ENCODE peak calls at places on chromosomes 7 and 10, in six cellular contexts. U is PC-9, J is heart left ventricle, O is OCI-LY7, S is HCT116, M is neural progenitor cell. V is an unnamed sample.

GRCh38 chr10:13115832-13116793 is 16.1 kb downstream of the OPTN start:
- DNase-seq in U (no peak), J (no peak), O (no peak), S (no peak), M (no peak), V (no peak)

GRCh38 chr10:96667401-96667800 is 52.9 kb downstream of the PIK3AP1 start:
- DNase-seq in U (no peak), J (no peak), O (no peak), S (no peak), M (no peak), V (no peak)

GRCh38 chr7:130874071-130874915 is 140.3 kb upstream of the KLF14 start:
- DNase-seq in U (no peak), J (no peak), O (no peak), S (no peak), M (no peak), V (no peak)

GRCh38 chr7:130935564-130936157 is 201.7 kb upstream of the KLF14 start:
- DNase-seq in U (no peak), J (no peak), O (no peak), S (no peak), M (no peak), V (no peak)

GRCh38 chr7:150961510-150962284 is 16.4 kb downstream of the KCNH2 start:
- DNase-seq in U (no peak), J (no peak), O (no peak), S (no peak), M (no peak), V (no peak)

GRCh38 chr7:120733143-120733542 is 124.8 kb downstream of the TSPAN12 start:
- DNase-seq in U (no peak), J (no peak), O (no peak), S (peak), M (no peak), V (no peak)

GRCh38 chr7:55074008-55074499 is 55.2 kb downstream of the EGFR start:
- DNase-seq in U (peak), J (no peak), O (peak), S (peak), M (no peak), V (no peak)

GRCh38 chr7:140506788-140507464 is 27.6 kb upstream of the MKRN1 start:
- DNase-seq in U (peak), J (peak), O (no peak), S (no peak), M (peak), V (peak)

GRCh38 chr7:121753965-121754364 is 119.0 kb upstream of the PTPRZ1 start:
- DNase-seq in U (peak), J (no peak), O (no peak), S (no peak), M (no peak), V (no peak)

GRCh38 chr10:31958849-31959248 is 30.2 kb upstream of the ARHGAP12 start:
- DNase-seq in U (no peak), J (no peak), O (no peak), S (no peak), M (no peak), V (no peak)

GRCh38 chr7:105296491-105296890 is 92.2 kb downstream of the SRPK2 start:
- DNase-seq in U (no peak), J (no peak), O (no peak), S (no peak), M (no peak), V (no peak)

GRCh38 chr10:79242620-79243152 is 104.6 kb upstream of the PPIF start:
- DNase-seq in U (peak), J (peak), O (peak), S (no peak), M (peak), V (peak)

GRCh38 chr10:124206616-124207015 is 113.2 kb upstream of the CHST15 start:
- DNase-seq in U (no peak), J (no peak), O (no peak), S (no peak), M (no peak), V (no peak)

GRCh38 chr10:106795619-106796018 is 368.9 kb downstream of the SORCS1 start:
- DNase-seq in U (no peak), J (peak), O (no peak), S (no peak), M (peak), V (peak)

GRCh38 chr7:27235387-27236052 is 7.1 kb upstream of the EVX1 start:
- DNase-seq in U (peak), J (no peak), O (no peak), S (peak), M (peak), V (peak)

GRCh38 chr10:7409732-7410168 is 1.1 kb downstream of the SFMBT2 start:
- DNase-seq in U (no peak), J (no peak), O (no peak), S (no peak), M (peak), V (no peak)

GRCh38 chr10:132467464-132468149 is 70.0 kb upstream of the INPP5A start:
- DNase-seq in U (no peak), J (no peak), O (no peak), S (no peak), M (no peak), V (no peak)

GRCh38 chr10:5811387-5811821 is 1.8 kb downstream of the GDI2 start:
- DNase-seq in U (no peak), J (no peak), O (peak), S (no peak), M (peak), V (peak)

GRCh38 chr7:52309631-52310030 is 725.8 kb upstream of the POM121L12 start:
- DNase-seq in U (no peak), J (no peak), O (no peak), S (no peak), M (no peak), V (no peak)

GRCh38 chr10:133311570-133311969 is 2.9 kb downstream of the ZNF511 start:
- DNase-seq in U (no peak), J (no peak), O (no peak), S (no peak), M (no peak), V (no peak)

GRCh38 chr7:28076421-28077163 is 104.0 kb downstream of the JAZF1 start:
- DNase-seq in U (no peak), J (no peak), O (no peak), S (no peak), M (no peak), V (no peak)

GRCh38 chr10:133405272-133405671 is 11.3 kb downstream of the MTG1 start:
- DNase-seq in U (no peak), J (no peak), O (no peak), S (no peak), M (no peak), V (no peak)

GRCh38 chr10:77554996-77555397 is 82.6 kb downstream of the KCNMA1 start:
- DNase-seq in U (no peak), J (peak), O (no peak), S (no peak), M (no peak), V (no peak)

GRCh38 chr10:62084434-62084833 is 182.9 kb downstream of the ARID5B start:
- DNase-seq in U (no peak), J (no peak), O (no peak), S (no peak), M (no peak), V (no peak)

GRCh38 chr7:129752760-129753159 is 141.2 kb downstream of the NRF1 start:
- DNase-seq in U (no peak), J (no peak), O (no peak), S (no peak), M (no peak), V (no peak)

GRCh38 chr7:94974436-94974835 is 67.0 kb downstream of the PPP1R9A start:
- DNase-seq in U (no peak), J (no peak), O (no peak), S (no peak), M (no peak), V (no peak)

GRCh38 chr7:27129729-27130539 is 623 bp downstream of the HOXA4 start:
- DNase-seq in U (no peak), J (no peak), O (no peak), S (no peak), M (peak), V (no peak)

GRCh38 chr10:118013078-118013568 is 33.6 kb downstream of the RAB11FIP2 start:
- DNase-seq in U (no peak), J (no peak), O (no peak), S (no peak), M (peak), V (no peak)

GRCh38 chr7:149878523-149878921 is 4.8 kb downstream of the ATP6V0E2 start:
- DNase-seq in U (no peak), J (no peak), O (no peak), S (no peak), M (no peak), V (no peak)

GRCh38 chr7:152342796-152343195 is 93.0 kb downstream of the KMT2C start:
- DNase-seq in U (no peak), J (no peak), O (peak), S (no peak), M (no peak), V (no peak)

GRCh38 chr7:6147627-6148026 is 116.5 kb downstream of the ANKRD61 start:
- DNase-seq in U (no peak), J (no peak), O (no peak), S (no peak), M (no peak), V (no peak)

GRCh38 chr7:157564518-157565177 is 227.8 kb downstream of the DNAJB6 start:
- DNase-seq in U (no peak), J (no peak), O (no peak), S (peak), M (no peak), V (no peak)

GRCh38 chr7:77674878-77675277 is 21.4 kb upstream of the RSBN1L start:
- DNase-seq in U (peak), J (no peak), O (no peak), S (peak), M (no peak), V (no peak)

GRCh38 chr10:44402465-44403205 is 17.7 kb upstream of the CXCL12 start:
- DNase-seq in U (no peak), J (no peak), O (no peak), S (no peak), M (no peak), V (no peak)

GRCh38 chr7:135790371-135790977 is 41.9 kb upstream of the FAM180A start:
- DNase-seq in U (no peak), J (no peak), O (no peak), S (no peak), M (no peak), V (no peak)

GRCh38 chr10:51389415-51390342 is 309.7 kb downstream of the CSTF2T start:
- DNase-seq in U (peak), J (peak), O (peak), S (peak), M (peak), V (peak)

GRCh38 chr10:52883996-52884871 is 111.7 kb upstream of the MBL2 start:
- DNase-seq in U (peak), J (peak), O (peak), S (peak), M (peak), V (peak)

GRCh38 chr10:80171248-80171660 is 34.1 kb downstream of the ANXA11 start:
- DNase-seq in U (peak), J (no peak), O (no peak), S (no peak), M (no peak), V (no peak)

GRCh38 chr10:71821909-71822763 is 28.9 kb downstream of the PSAP start:
- DNase-seq in U (no peak), J (no peak), O (no peak), S (no peak), M (no peak), V (no peak)

GRCh38 chr7:141976524-141977245 is 3.1 kb upstream of the TAS2R38 start:
- DNase-seq in U (peak), J (no peak), O (no peak), S (no peak), M (no peak), V (no peak)
- H3K4me3 ChIP-seq in U (no peak), J (no peak), O (peak), S (peak), M (peak), V (no peak)

DNA sequence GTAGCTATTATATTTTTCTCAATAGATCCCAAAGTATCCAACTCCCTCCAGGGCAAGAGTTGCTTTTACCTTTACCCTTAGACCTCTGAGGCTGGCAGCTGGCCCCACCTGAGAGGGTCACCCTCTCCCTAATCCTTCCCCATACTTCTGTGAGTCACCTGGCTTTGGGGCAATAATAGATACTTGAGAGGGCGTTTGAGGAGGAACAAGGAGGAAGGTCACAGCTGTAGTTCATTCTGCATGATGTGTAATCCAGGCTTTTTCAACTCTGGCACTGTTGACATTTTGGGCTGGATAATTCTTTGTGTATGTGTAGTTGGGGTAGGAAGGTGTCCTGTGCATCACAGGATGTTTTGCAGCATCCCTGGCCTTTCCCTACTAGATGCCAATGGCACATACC is 3.4 kb downstream of the BLVRA start:
- DNase-seq in U (no peak), J (no peak), O (no peak), S (no peak), M (no peak), V (no peak)
- H3K27ac ChIP-seq in U (peak), J (no peak), O (no peak), S (no peak), M (no peak), V (no peak)

GRCh38 chr10:63724922-63725321 is 203.7 kb downstream of the REEP3 start:
- DNase-seq in U (no peak), J (no peak), O (peak), S (no peak), M (no peak), V (no peak)
- TF ChIP-seq CTCF in U (peak), J (no peak), O (peak), S (peak), M (peak), V (peak)

GRCh38 chr7:123598657-123599056 is 3.0 kb upstream of the ASB15 start:
- DNase-seq in U (no peak), J (no peak), O (no peak), S (no peak), M (no peak), V (no peak)

GRCh38 chr7:123602648-123603047 is 1.0 kb downstream of the ASB15 start:
- DNase-seq in U (no peak), J (no peak), O (no peak), S (no peak), M (no peak), V (no peak)

GRCh38 chr7:123601530-123601929 is at the start of gene ASB15:
- DNase-seq in U (no peak), J (peak), O (no peak), S (no peak), M (peak), V (no peak)

GRCh38 chr7:123600876-123601275 is 745 bp upstream of the ASB15 start:
- DNase-seq in U (no peak), J (no peak), O (no peak), S (no peak), M (no peak), V (no peak)

GRCh38 chr7:123599766-123600165 is 1.9 kb upstream of the ASB15 start:
- DNase-seq in U (no peak), J (no peak), O (no peak), S (no peak), M (no peak), V (no peak)
- H3K4me3 ChIP-seq in U (no peak), J (peak), O (no peak), S (no peak), M (no peak), V (no peak)

DNA sequence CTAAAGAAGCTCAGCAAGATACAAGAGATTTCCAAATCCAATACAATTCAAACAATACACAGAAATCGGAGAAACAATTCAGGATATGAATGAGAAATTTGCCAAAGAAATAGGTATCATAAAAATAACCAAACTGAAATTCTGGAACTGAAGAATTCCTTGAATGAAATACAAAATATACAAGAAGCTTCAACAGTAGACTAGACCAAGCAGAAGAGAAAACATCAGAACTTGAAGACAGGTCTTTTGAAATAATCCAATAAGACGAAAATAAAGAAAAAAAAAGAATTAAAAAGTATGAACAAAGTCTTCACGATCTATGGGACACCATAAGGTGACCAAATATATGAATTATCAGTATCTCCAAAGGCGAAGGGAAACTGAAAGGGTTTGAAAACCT is 2.8 kb upstream of the IFIT2 start:
- DNase-seq in U (no peak), J (no peak), O (no peak), S (no peak), M (no peak), V (no peak)
- H3K27ac ChIP-seq in U (no peak), J (no peak), O (no peak), S (no peak), M (no peak), V (no peak)

GRCh38 chr7:93894966-93895650 is 4.6 kb upstream of the TFPI2 start:
- DNase-seq in U (no peak), J (no peak), O (no peak), S (no peak), M (no peak), V (no peak)

GRCh38 chr7:93890041-93890463 is 501 bp downstream of the TFPI2 start:
- DNase-seq in U (peak), J (peak), O (no peak), S (no peak), M (peak), V (peak)

GRCh38 chr7:93894426-93894825 is 3.9 kb upstream of the TFPI2 start:
- DNase-seq in U (no peak), J (no peak), O (no peak), S (no peak), M (no peak), V (no peak)

GRCh38 chr7:93889261-93889660 is 1.3 kb downstream of the TFPI2 start:
- DNase-seq in U (no peak), J (no peak), O (no peak), S (no peak), M (no peak), V (no peak)

GRCh38 chr7:93890464-93891068 is at the start of gene TFPI2:
- DNase-seq in U (peak), J (peak), O (no peak), S (no peak), M (peak), V (peak)
- TF ChIP-seq CTCF in U (peak), J (peak), O (no peak), S (no peak), M (no peak), V (no peak)

DNA sequence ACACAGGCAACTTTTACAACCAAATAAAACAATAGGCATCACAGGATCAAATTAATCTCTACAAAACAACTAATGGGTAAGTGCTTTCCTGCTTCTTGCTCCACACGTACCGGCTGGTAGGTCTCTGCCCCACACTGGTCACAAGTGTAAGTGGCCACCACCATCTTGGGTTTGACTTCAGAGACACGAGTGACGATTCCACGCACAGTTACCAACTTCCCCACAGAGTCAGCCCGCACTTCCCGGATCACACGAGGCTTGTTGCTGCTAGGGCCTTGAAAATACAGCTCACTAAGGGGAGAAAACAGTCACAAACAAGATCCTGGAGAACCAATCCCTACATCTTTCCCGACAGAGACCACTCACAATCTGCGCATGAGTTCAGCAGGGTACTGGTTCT is 2.3 kb downstream of the MCM7 start:
- DNase-seq in U (no peak), J (no peak), O (no peak), S (no peak), M (no peak), V (no peak)
- H3K4me3 ChIP-seq in U (no peak), J (no peak), O (no peak), S (no peak), M (peak), V (peak)

GRCh38 chr10:104286939-104287338 is 18.0 kb downstream of the GSTO2 start:
- DNase-seq in U (no peak), J (no peak), O (no peak), S (no peak), M (no peak), V (no peak)
- H3K27ac ChIP-seq in U (no peak), J (no peak), O (no peak), S (no peak), M (no peak), V (no peak)

DNA sequence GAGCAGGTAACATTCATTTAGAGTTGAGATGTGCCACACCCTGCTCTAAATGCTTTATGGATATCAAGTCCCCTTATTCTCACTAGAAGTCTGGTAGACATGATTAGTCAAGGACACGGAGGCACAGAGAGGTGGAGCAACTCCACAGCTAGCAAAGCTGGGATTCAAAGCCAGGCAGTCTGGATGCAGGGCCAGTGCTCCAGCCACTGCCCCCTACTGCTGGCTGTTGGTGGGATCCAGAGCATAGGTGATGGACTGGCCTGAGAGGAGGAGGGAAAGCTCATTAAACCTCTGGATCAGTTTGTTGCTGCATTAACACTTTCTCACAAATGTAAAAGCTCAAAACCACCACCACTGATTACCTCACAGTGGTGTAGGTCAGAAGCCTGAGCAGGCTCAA is 22.6 kb upstream of the KBTBD2 start:
- DNase-seq in U (no peak), J (no peak), O (no peak), S (no peak), M (no peak), V (no peak)
- TF ChIP-seq CTCF in U (no peak), J (no peak), O (no peak), S (peak), M (peak), V (no peak)

V was measured in A673.